ENCODE peak calls at places on chromosomes 7 and 10, in four cellular contexts. M is HepG2, R is GM12878, Y is K562. D is an unnamed sample.

GRCh38 chr10:43235070-43235900 is 31.6 kb downstream of the RASGEF1A start:
- DNase-seq in M (no peak), R (no peak), Y (no peak), D (no peak)

GRCh38 chr7:112056409-112056808 is 149.8 kb downstream of the DOCK4 start:
- DNase-seq in M (no peak), R (peak; percentile 27), Y (no peak), D (no peak)

GRCh38 chr7:117227091-117227490 is 95.8 kb downstream of the WNT2 start:
- DNase-seq in M (no peak), R (no peak), Y (no peak), D (no peak)

GRCh38 chr7:2757361-2757903 is 69.4 kb downstream of the AMZ1 start:
- DNase-seq in M (no peak), R (no peak), Y (no peak), D (peak; percentile 12)

GRCh38 chr7:138610671-138611170 is 90.4 kb downstream of the SVOPL start:
- DNase-seq in M (peak; percentile 61), R (no peak), Y (peak; percentile 54), D (no peak)

GRCh38 chr7:134726581-134726980 is 52.9 kb upstream of the CALD1 start:
- DNase-seq in M (no peak), R (no peak), Y (no peak), D (no peak)

GRCh38 chr10:26438534-26439269 is 561 bp downstream of the APBB1IP start:
- DNase-seq in M (no peak), R (no peak), Y (no peak), D (no peak)

GRCh38 chr10:59098811-59099452 is 77.5 kb upstream of the PHYHIPL start:
- DNase-seq in M (no peak), R (no peak), Y (no peak), D (no peak)

GRCh38 chr10:73910401-73910763 is 550 bp upstream of the PLAU start:
- DNase-seq in M (peak; percentile 65), R (no peak), Y (peak; percentile 64), D (no peak)

GRCh38 chr10:109324721-109325120 is 598.6 kb downstream of the XPNPEP1 start:
- DNase-seq in M (no peak), R (no peak), Y (no peak), D (no peak)

GRCh38 chr7:4633012-4633411 is 49.1 kb upstream of the FOXK1 start:
- DNase-seq in M (peak; percentile 50), R (no peak), Y (peak; percentile 82), D (peak; percentile 78)

GRCh38 chr10:118369806-118370205 is 27.7 kb upstream of the FAM204A start:
- DNase-seq in M (no peak), R (no peak), Y (no peak), D (no peak)

GRCh38 chr7:151891753-151892152 is 14.8 kb upstream of the PRKAG2 start:
- DNase-seq in M (no peak), R (no peak), Y (no peak), D (no peak)

GRCh38 chr7:126079581-126079980 is 1150.0 kb upstream of the POT1 start:
- DNase-seq in M (no peak), R (peak; percentile 15), Y (no peak), D (no peak)

GRCh38 chr10:75407296-75407715 is 5.7 kb upstream of the ZNF503 start:
- DNase-seq in M (no peak), R (no peak), Y (no peak), D (no peak)

GRCh38 chr10:123154943-123155505 is 822 bp downstream of the BUB3 start:
- DNase-seq in M (peak; percentile 26), R (no peak), Y (peak; percentile 60), D (peak; percentile 31)

GRCh38 chr7:151425670-151426075 is 14.3 kb downstream of the CRYGN start:
- DNase-seq in M (no peak), R (no peak), Y (no peak), D (no peak)

GRCh38 chr10:46558411-46559185 is 2.1 kb upstream of the GPRIN2 start:
- DNase-seq in M (peak; percentile 40), R (no peak), Y (no peak), D (no peak)

GRCh38 chr10:118875087-118875486 is 120.3 kb upstream of the CACUL1 start:
- DNase-seq in M (no peak), R (no peak), Y (no peak), D (no peak)

GRCh38 chr7:1693991-1694524 is 24.0 kb downstream of the ELFN1 start:
- DNase-seq in M (no peak), R (no peak), Y (peak; percentile 36), D (no peak)

GRCh38 chr7:13321321-13321720 is 633.9 kb downstream of the ARL4A start:
- DNase-seq in M (no peak), R (no peak), Y (no peak), D (no peak)

GRCh38 chr10:91923371-91924211 is at the start of gene BTAF1:
- DNase-seq in M (peak; percentile 85), R (peak; percentile 56), Y (peak; percentile 93), D (peak; percentile 93)

GRCh38 chr10:28991326-28991725 is 297.5 kb upstream of the LYZL1 start:
- DNase-seq in M (peak; percentile 30), R (no peak), Y (no peak), D (peak; percentile 76)

GRCh38 chr7:95933618-95934017 is 161.3 kb downstream of the DYNC1I1 start:
- DNase-seq in M (no peak), R (no peak), Y (no peak), D (no peak)

GRCh38 chr7:45181286-45181960 is 23.8 kb downstream of the RAMP3 start:
- DNase-seq in M (no peak), R (no peak), Y (no peak), D (no peak)

GRCh38 chr7:31875424-31875823 is 188.4 kb downstream of the PPP1R17 start:
- DNase-seq in M (no peak), R (no peak), Y (no peak), D (no peak)

GRCh38 chr10:6151087-6151977 is 51.4 kb upstream of the PFKFB3 start:
- DNase-seq in M (peak; percentile 36), R (peak; percentile 51), Y (peak; percentile 80), D (no peak)
- TF ChIP-seq CEBPB in M (no peak), R (no peak), Y (no peak), D (no peak)

DNA sequence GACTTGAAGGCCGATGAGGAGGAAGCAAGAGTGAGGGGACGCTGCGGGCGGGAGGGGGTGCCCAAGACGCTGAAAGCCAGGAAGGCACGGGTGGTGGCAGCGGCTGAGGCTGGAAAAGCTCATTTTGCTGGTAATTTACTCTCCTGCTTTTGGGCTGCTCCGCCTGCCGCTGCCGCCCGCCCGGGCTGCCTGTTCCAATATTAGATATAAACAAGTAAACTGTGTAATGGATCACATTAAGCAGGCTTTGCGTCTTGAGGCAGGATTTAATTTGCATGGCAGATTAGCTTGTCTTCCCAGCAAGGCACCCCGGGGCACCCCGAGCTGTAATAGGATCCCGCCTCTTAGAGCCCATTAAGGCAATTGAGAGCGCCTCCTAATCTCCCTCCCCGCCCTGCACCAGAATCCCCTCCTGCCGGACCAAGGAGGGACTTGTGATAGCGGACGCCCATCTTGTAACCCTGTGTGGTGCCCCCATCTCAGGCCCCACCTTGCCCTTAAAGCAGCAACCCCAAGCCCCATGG is 46.1 kb upstream of the SLF2 start:
- DNase-seq in M (no peak), R (no peak), Y (no peak), D (no peak)
- TF ChIP-seq ZBTB33 in M (no peak), R (no peak), Y (no peak), D (no peak)

DNA sequence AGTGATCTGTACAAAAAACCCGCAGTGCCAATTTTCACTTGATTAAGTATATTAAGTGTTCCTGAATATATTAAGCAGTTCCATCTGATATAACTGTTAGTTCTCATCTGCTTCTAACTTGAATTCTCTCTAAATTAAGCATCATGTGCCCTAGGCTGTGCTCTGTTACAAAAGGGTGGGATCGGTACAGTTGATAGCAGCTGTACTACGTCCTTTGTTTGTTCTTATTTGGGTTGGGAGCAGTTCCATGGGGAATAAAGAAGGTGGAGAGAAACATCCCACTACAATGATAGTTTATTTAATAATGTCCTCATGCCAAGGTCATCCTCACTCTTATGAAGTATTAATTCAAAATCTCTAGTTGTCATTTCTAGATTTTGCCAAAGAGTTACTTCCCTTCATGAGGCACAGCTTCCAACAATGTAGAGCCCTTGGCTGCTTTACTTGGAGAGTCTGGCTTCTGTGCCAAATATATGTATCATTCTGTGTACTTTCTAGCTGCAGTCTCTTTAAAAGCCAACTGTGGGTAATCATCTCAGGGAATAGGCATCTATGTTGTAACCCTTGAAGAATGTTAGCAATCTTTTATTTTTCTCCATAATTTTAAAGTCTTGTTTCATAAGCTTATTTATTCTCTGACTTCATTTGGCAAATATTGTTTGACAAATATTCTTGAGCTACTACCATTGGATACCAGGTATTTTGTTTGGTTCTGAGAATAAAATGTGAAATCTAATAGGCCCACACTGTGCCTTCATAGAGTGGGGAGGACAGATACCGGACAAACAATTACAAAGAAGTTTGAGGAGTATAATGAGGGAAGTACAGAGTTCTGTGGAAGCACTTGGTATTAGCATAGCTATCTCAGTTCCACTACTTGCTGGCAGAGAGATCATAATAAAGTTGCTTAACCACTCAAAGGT is 22.4 kb upstream of the AHR start:
- DNase-seq in M (peak; percentile 68), R (no peak), Y (no peak), D (no peak)
- TF ChIP-seq MAX in M (no peak), R (no peak), Y (no peak), D (no peak)

GRCh38 chr7:24755096-24755495 is 2.2 kb downstream of the GSDME start:
- DNase-seq in M (no peak), R (no peak), Y (no peak), D (no peak)

GRCh38 chr7:24757799-24758275 is 573 bp upstream of the GSDME start:
- DNase-seq in M (peak; percentile 18), R (no peak), Y (no peak), D (no peak)

GRCh38 chr7:24755541-24756416 is 1.5 kb downstream of the GSDME start:
- DNase-seq in M (peak; percentile 80), R (peak; percentile 84), Y (no peak), D (no peak)

GRCh38 chr7:24756989-24757798 is at the start of gene GSDME:
- DNase-seq in M (peak; percentile 58), R (no peak), Y (peak; percentile 24), D (no peak)

DNA sequence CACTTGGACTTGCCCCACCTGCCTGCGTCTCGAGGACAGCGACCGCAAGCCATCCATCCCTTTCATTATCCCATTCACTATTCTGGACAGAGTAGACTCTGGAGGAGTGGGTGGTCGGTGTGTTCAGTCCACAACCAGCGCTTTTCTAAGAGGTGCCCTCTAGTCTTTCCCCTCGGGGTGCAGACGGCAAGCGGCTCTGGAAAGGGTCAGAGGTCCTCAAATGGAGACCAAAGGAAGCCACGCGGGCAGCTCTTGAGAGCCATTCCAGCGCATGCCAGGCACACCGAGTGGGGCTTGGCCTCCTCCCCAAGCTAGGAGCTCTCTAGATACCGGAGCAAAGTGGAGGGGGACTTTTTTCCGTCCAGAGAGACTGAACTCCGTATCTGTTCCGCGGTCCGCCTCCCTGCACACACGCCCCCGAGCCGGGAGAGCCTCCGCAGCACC is 697 bp downstream of the GSDME start:
- DNase-seq in M (no peak), R (no peak), Y (no peak), D (no peak)
- TF ChIP-seq CEBPB in M (no peak), R (no peak), Y (no peak), D (no peak)

D was measured in HCT116.